ENCODE peak calls at places on chromosomes 16 and 17, in seven cellular contexts. W is fibroblast of the aortic adventitia, Q is heart left ventricle, J is tibial artery, F is breast epithelium, L is omental fat pad, U is dorsolateral prefrontal cortex. H is an unnamed sample.

GRCh38 chr17:73820686-73821448 is 176.6 kb upstream of the SDK2 start:
- DNase-seq in U (no peak), L (no peak), W (no peak), Q (no peak), F (no peak), J (no peak), H (no peak)

GRCh38 chr16:54934536-54935410 is 4.1 kb downstream of the IRX5 start:
- DNase-seq in F (peak), W (peak), L (no peak), J (no peak), U (no peak), Q (peak), H (peak)

GRCh38 chr17:73343168-73343634 is 31.4 kb upstream of the CDC42EP4 start:
- DNase-seq in J (peak), Q (peak), F (peak), U (peak), W (peak), L (no peak), H (no peak)

GRCh38 chr17:69828087-69828486 is 246.9 kb upstream of the KCNJ16 start:
- DNase-seq in Q (peak), J (peak), F (no peak), L (no peak), U (no peak), W (peak), H (no peak)

GRCh38 chr16:69424935-69425784 is 741 bp downstream of the CYB5B start:
- DNase-seq in U (no peak), Q (no peak), J (no peak), F (no peak), L (no peak), W (peak), H (no peak)

GRCh38 chr16:54947616-54948015 is 17.0 kb downstream of the IRX5 start:
- DNase-seq in W (no peak), J (no peak), F (no peak), U (no peak), Q (no peak), L (no peak), H (no peak)

GRCh38 chr17:62648247-62648953 is 20.9 kb downstream of the MRC2 start:
- DNase-seq in J (no peak), U (no peak), Q (no peak), W (peak), L (no peak), F (no peak), H (no peak)

GRCh38 chr16:68149596-68149995 is 64.4 kb downstream of the NFATC3 start:
- DNase-seq in W (no peak), Q (no peak), J (no peak), F (no peak), U (no peak), L (no peak), H (no peak)

GRCh38 chr16:75754126-75754525 is 27.8 kb upstream of the CPHXL start:
- DNase-seq in J (no peak), L (no peak), F (peak), W (peak), U (no peak), Q (no peak), H (no peak)

GRCh38 chr17:1907818-1908698 is 78.3 kb downstream of the RPA1 start:
- DNase-seq in F (no peak), U (no peak), L (no peak), W (peak), Q (no peak), J (no peak), H (peak)

GRCh38 chr17:10398352-10398751 is 23.4 kb downstream of the MYH8 start:
- DNase-seq in F (no peak), U (no peak), L (no peak), W (no peak), J (no peak), Q (no peak), H (no peak)

GRCh38 chr17:39144414-39144813 is 7.0 kb downstream of the PLXDC1 start:
- DNase-seq in L (peak), J (peak), Q (peak), F (peak), W (peak), U (peak), H (no peak)

GRCh38 chr16:66293932-66294331 is 72.6 kb upstream of the CDH5 start:
- DNase-seq in F (no peak), L (no peak), Q (no peak), W (no peak), U (peak), J (no peak), H (no peak)

GRCh38 chr17:63309021-63309420 is 137.1 kb downstream of the CYB561 start:
- DNase-seq in F (no peak), L (no peak), U (no peak), Q (no peak), J (no peak), W (peak), H (no peak)

GRCh38 chr17:41483991-41484826 is 3.3 kb upstream of the KRT35 start:
- DNase-seq in F (no peak), U (no peak), J (no peak), W (no peak), Q (no peak), L (no peak), H (no peak)

GRCh38 chr16:47132310-47132709 is 11.4 kb downstream of the NETO2 start:
- DNase-seq in W (peak), U (no peak), Q (no peak), L (no peak), J (no peak), F (no peak), H (no peak)

GRCh38 chr17:45740553-45741330 is 43.4 kb upstream of the CRHR1 start:
- DNase-seq in W (peak), F (no peak), L (no peak), U (peak), J (no peak), Q (peak), H (peak)

GRCh38 chr16:53435066-53435688 is 906 bp downstream of the RBL2 start:
- DNase-seq in Q (peak), J (peak), F (peak), L (peak), W (peak), U (peak), H (peak)

GRCh38 chr16:49602201-49603041 is 228.8 kb downstream of the C16orf78 start:
- DNase-seq in Q (no peak), U (peak), L (no peak), F (no peak), J (no peak), W (no peak), H (no peak)

GRCh38 chr16:63945805-63946204 is 1176.1 kb downstream of the CDH11 start:
- DNase-seq in J (no peak), Q (no peak), U (no peak), F (no peak), W (no peak), L (no peak), H (no peak)

GRCh38 chr16:2983706-2984136 is 3.5 kb upstream of the PKMYT1 start:
- DNase-seq in U (peak), F (peak), J (peak), Q (peak), L (peak), W (peak), H (peak)

GRCh38 chr16:74752258-74752657 is 22.4 kb downstream of the FA2H start:
- DNase-seq in U (no peak), Q (no peak), W (no peak), F (no peak), J (no peak), L (no peak), H (no peak)

GRCh38 chr16:57143125-57143965 is 42.5 kb downstream of the PSME3IP1 start:
- DNase-seq in F (no peak), U (peak), J (no peak), Q (no peak), L (no peak), W (no peak), H (no peak)

GRCh38 chr17:57130708-57131461 is 45.8 kb downstream of the AKAP1 start:
- DNase-seq in F (peak), J (peak), W (peak), Q (peak), L (peak), U (peak), H (peak)

GRCh38 chr17:72602517-72603345 is 481.9 kb downstream of the SOX9 start:
- DNase-seq in W (peak), F (no peak), L (no peak), Q (no peak), U (no peak), J (no peak), H (no peak)

GRCh38 chr17:62573480-62574117 is 53.9 kb upstream of the MRC2 start:
- DNase-seq in L (no peak), W (no peak), Q (no peak), J (no peak), F (no peak), U (no peak), H (no peak)

GRCh38 chr16:71628810-71629209 is 2.8 kb downstream of the MARVELD3 start:
- DNase-seq in W (peak), L (no peak), J (no peak), Q (no peak), F (peak), U (no peak), H (no peak)

GRCh38 chr16:15572329-15573001 is 70.5 kb downstream of the MARF1 start:
- DNase-seq in W (peak), U (no peak), F (no peak), J (no peak), L (no peak), Q (no peak), H (peak)

GRCh38 chr16:19153876-19154275 is 14.2 kb upstream of the SYT17 start:
- DNase-seq in W (peak), J (no peak), Q (no peak), L (no peak), U (no peak), F (no peak), H (peak)

GRCh38 chr16:75088226-75088625 is 28.4 kb downstream of the LDHD start:
- DNase-seq in J (no peak), U (no peak), F (no peak), Q (no peak), W (peak), L (no peak), H (no peak)

GRCh38 chr16:88479795-88480760 is 27.0 kb downstream of the ZFPM1 start:
- DNase-seq in J (no peak), Q (no peak), F (no peak), U (no peak), L (no peak), W (no peak), H (peak)

GRCh38 chr16:11142951-11143740 is 112.9 kb downstream of the SOCS1 start:
- DNase-seq in U (no peak), J (no peak), L (no peak), Q (no peak), W (no peak), F (no peak), H (no peak)

GRCh38 chr17:78990349-78991016 is 10.8 kb upstream of the LGALS3BP start:
- DNase-seq in J (no peak), W (no peak), U (peak), Q (no peak), F (no peak), L (no peak), H (no peak)

GRCh38 chr17:78981010-78981888 is 1.5 kb upstream of the LGALS3BP start:
- DNase-seq in Q (no peak), U (no peak), W (no peak), J (no peak), F (no peak), L (no peak), H (no peak)

GRCh38 chr17:78985395-78985794 is 5.7 kb upstream of the LGALS3BP start:
- DNase-seq in U (no peak), Q (no peak), F (no peak), J (no peak), L (no peak), W (no peak), H (no peak)

GRCh38 chr17:78988152-78988551 is 8.4 kb upstream of the LGALS3BP start:
- DNase-seq in J (no peak), L (no peak), U (no peak), W (no peak), Q (no peak), F (no peak), H (no peak)

GRCh38 chr17:78986048-78986648 is 6.4 kb upstream of the LGALS3BP start:
- DNase-seq in J (no peak), W (peak), F (no peak), Q (no peak), L (no peak), U (no peak), H (peak)
- TF ChIP-seq CTCF in J (peak), W (peak), F (no peak), Q (peak), L (no peak), U (no peak), H (peak)

GRCh38 chr16:9219811-9220210 is 128.4 kb downstream of the HAPSTR1 start:
- DNase-seq in U (no peak), J (no peak), W (no peak), Q (no peak), F (no peak), L (no peak), H (no peak)

GRCh38 chr16:9226924-9227323 is 135.5 kb downstream of the HAPSTR1 start:
- DNase-seq in F (no peak), U (no peak), W (no peak), J (no peak), Q (no peak), L (no peak), H (no peak)

DNA sequence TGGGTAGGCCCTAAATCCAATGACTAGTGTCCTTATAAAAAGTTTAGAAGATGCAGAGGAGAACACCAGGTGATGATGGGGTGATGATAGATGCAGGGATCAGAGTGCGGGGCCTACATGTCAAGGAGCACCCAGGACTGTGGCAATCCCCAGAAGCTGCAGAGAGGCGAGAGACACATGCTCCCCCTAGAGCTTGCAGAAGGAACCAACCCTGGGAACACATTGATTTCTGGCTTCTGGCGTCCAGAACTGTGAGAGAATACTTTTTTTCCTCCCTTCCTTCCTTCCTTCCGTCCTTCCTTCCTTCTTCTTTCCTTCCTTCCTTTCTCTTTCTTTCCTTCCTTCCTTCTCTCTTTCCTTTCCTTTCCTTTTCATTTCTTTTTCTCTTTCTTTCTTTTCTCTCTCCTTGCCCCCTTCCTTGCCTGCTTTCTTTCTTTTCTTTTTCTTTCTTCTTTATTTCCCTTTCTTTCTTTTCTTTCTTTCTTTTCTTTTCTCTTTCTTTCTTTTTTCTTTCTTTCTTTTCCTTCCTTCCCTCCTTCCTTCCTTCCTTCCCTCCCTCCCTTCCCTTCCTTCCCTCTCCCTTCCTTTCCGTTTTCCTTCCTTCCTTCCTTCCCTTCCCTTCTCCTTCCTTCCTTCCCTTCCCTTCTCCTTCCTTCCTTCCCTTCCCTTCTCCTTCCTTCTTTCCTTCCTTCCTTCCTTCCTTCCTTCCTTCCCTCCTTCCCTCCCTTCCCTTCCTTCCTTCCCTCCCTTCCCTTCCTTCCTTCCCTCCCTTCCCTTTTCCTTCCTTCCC is 134.3 kb downstream of the HAPSTR1 start:
- DNase-seq in W (no peak), F (no peak), Q (no peak), J (no peak), U (no peak), L (no peak), H (peak)
- TF ChIP-seq CTCF in W (peak), F (no peak), Q (peak), J (no peak), U (peak), L (no peak), H (no peak)

DNA sequence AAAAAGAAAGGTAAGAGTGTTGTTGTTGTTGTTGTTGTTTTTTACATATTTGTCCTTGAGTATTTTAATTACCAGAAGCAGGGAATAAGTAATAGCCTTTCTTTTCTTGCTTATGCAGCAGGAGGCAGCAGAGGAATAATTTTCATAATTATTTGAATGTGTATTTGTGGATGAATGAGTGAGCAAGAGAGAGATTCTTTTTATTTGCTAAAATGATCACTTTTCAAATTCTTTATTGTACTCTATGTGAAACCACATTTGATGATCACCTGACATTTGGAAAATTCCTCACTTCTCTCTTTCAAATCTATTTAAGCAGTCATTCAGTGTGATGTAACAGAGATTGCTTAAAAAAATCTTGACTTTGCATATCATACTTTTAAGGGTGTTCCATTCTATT is 223.6 kb downstream of the BCAS3 start:
- DNase-seq in J (no peak), L (no peak), Q (no peak), U (no peak), F (no peak), W (peak), H (no peak)
- TF ChIP-seq CTCF in J (peak), L (no peak), Q (no peak), U (no peak), F (no peak), W (no peak), H (no peak)

GRCh38 chr17:80251966-80252365 is 8.7 kb upstream of the RNF213 start:
- DNase-seq in U (no peak), W (no peak), Q (no peak), L (no peak), F (no peak), J (peak), H (no peak)

GRCh38 chr17:80253631-80254395 is 6.8 kb upstream of the RNF213 start:
- DNase-seq in W (no peak), U (no peak), J (peak), L (no peak), F (no peak), Q (no peak), H (no peak)

GRCh38 chr17:80256034-80256350 is 4.7 kb upstream of the RNF213 start:
- DNase-seq in U (no peak), F (no peak), L (no peak), Q (no peak), J (peak), W (no peak), H (no peak)

GRCh38 chr17:80254396-80255241 is 6.0 kb upstream of the RNF213 start:
- DNase-seq in J (peak), Q (no peak), F (peak), L (no peak), W (peak), U (no peak), H (peak)

DNA sequence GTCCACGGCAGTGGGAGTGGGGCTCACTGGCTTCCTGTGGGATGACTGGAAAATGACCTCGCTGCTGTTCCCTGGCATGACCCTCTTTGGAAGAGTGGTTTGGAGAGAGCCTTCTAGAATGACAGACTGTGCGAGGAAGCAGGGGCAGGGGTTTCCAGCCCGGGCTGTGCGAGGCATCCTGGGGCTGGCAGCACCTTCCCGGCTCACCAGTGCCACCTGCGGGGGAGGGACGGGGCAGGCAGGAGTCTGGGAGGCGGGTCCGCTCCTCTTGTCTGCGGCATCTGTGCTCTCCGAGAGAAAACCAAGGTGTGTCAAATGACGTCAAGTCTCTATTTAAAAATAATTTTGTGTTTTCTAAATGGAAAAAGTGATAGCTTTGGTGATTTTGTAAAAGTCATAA is 7.8 kb upstream of the RNF213 start:
- DNase-seq in Q (no peak), J (peak), W (no peak), L (no peak), F (peak), U (no peak), H (peak)
- TF ChIP-seq CTCF in Q (peak), J (no peak), W (peak), L (no peak), F (peak), U (no peak), H (peak)

GRCh38 chr16:85238233-85238647 is 126.0 kb upstream of the CIBAR2 start:
- DNase-seq in W (peak), Q (peak), F (peak), U (peak), J (peak), L (no peak), H (no peak)
- TF ChIP-seq CTCF in W (peak), Q (no peak), F (no peak), U (no peak), J (peak), L (no peak), H (no peak)

H was measured in activated CD8-positive, alpha-beta T cell treated with anti-CD3 and anti-CD28 coated beads for 36 hours.